ENCODE peak calls at places on chromosome 1, in four cellular contexts. One of them, this sample, is unnamed.

GRCh38 chr1:145918992-145919939 is 749 bp upstream of the PEX11B start:
- DNase-seq in GM20000: peak
- DNase-seq in nephron progenitor cell: peak
- DNase-seq in colonic mucosa: peak
- DNase-seq in this sample: no peak

GRCh38 chr1:71753746-71754145 is 528.6 kb downstream of the NEGR1 start:
- DNase-seq in GM20000: no peak
- DNase-seq in nephron progenitor cell: no peak
- DNase-seq in colonic mucosa: no peak
- DNase-seq in this sample: no peak

GRCh38 chr1:116518400-116518799 is 52.4 kb downstream of the CD58 start:
- DNase-seq in GM20000: no peak
- DNase-seq in nephron progenitor cell: no peak
- DNase-seq in colonic mucosa: no peak
- DNase-seq in this sample: no peak

GRCh38 chr1:65066379-65066765 is 81.6 kb upstream of the AK4 start:
- DNase-seq in GM20000: no peak
- DNase-seq in nephron progenitor cell: no peak
- DNase-seq in colonic mucosa: no peak
- DNase-seq in this sample: no peak

GRCh38 chr1:229410370-229410691 is 23.6 kb downstream of the ACTA1 start:
- DNase-seq in GM20000: no peak
- DNase-seq in nephron progenitor cell: no peak
- DNase-seq in colonic mucosa: no peak
- DNase-seq in this sample: no peak

GRCh38 chr1:87916965-87917364 is 588.3 kb downstream of the LMO4 start:
- DNase-seq in GM20000: no peak
- DNase-seq in nephron progenitor cell: no peak
- DNase-seq in colonic mucosa: no peak
- DNase-seq in this sample: no peak

GRCh38 chr1:204826970-204827369 is 43.7 kb upstream of the NFASC start:
- DNase-seq in GM20000: peak
- DNase-seq in nephron progenitor cell: peak
- DNase-seq in colonic mucosa: peak
- DNase-seq in this sample: no peak

GRCh38 chr1:55689800-55690199 is 474.6 kb upstream of the USP24 start:
- DNase-seq in GM20000: no peak
- DNase-seq in nephron progenitor cell: no peak
- DNase-seq in colonic mucosa: no peak
- DNase-seq in this sample: no peak

GRCh38 chr1:179807691-179808485 is 64.8 kb downstream of the FAM163A start:
- DNase-seq in GM20000: no peak
- DNase-seq in nephron progenitor cell: no peak
- DNase-seq in colonic mucosa: no peak
- DNase-seq in this sample: no peak

GRCh38 chr1:53860967-53861411 is 22.9 kb upstream of the NDC1 start:
- DNase-seq in GM20000: peak
- DNase-seq in nephron progenitor cell: peak
- DNase-seq in colonic mucosa: peak
- DNase-seq in this sample: no peak

GRCh38 chr1:94067196-94067595 is 53.8 kb downstream of the ABCA4 start:
- DNase-seq in GM20000: no peak
- DNase-seq in nephron progenitor cell: no peak
- DNase-seq in colonic mucosa: no peak
- DNase-seq in this sample: no peak

GRCh38 chr1:57017717-57018116 is 51.9 kb upstream of the C8B start:
- DNase-seq in GM20000: peak
- DNase-seq in nephron progenitor cell: no peak
- DNase-seq in colonic mucosa: no peak
- DNase-seq in this sample: no peak

GRCh38 chr1:229410692-229411433 is 23.0 kb downstream of the ACTA1 start:
- DNase-seq in GM20000: no peak
- DNase-seq in nephron progenitor cell: no peak
- DNase-seq in colonic mucosa: no peak
- DNase-seq in this sample: no peak

GRCh38 chr1:76713535-76713934 is 153.7 kb upstream of the ST6GALNAC5 start:
- DNase-seq in GM20000: no peak
- DNase-seq in nephron progenitor cell: no peak
- DNase-seq in colonic mucosa: no peak
- DNase-seq in this sample: no peak

GRCh38 chr1:57422271-57423134 is 1.4 kb downstream of the DAB1 start:
- DNase-seq in GM20000: no peak
- DNase-seq in nephron progenitor cell: peak
- DNase-seq in colonic mucosa: no peak
- DNase-seq in this sample: peak

GRCh38 chr1:101181930-101182329 is 54.9 kb upstream of the S1PR1 start:
- DNase-seq in GM20000: no peak
- DNase-seq in nephron progenitor cell: no peak
- DNase-seq in colonic mucosa: no peak
- DNase-seq in this sample: no peak

GRCh38 chr1:159923203-159924024 is 1.9 kb downstream of the TAGLN2 start:
- DNase-seq in GM20000: peak
- DNase-seq in nephron progenitor cell: peak
- DNase-seq in colonic mucosa: peak
- DNase-seq in this sample: no peak

GRCh38 chr1:177471244-177471643 is 300.5 kb downstream of the BRINP2 start:
- DNase-seq in GM20000: no peak
- DNase-seq in nephron progenitor cell: no peak
- DNase-seq in colonic mucosa: no peak
- DNase-seq in this sample: no peak

GRCh38 chr1:48471603-48472576 is at the start of gene SPATA6:
- DNase-seq in GM20000: peak
- DNase-seq in nephron progenitor cell: peak
- DNase-seq in colonic mucosa: peak
- DNase-seq in this sample: peak

GRCh38 chr1:102858695-102859094 is 249.6 kb downstream of the COL11A1 start:
- DNase-seq in GM20000: no peak
- DNase-seq in nephron progenitor cell: no peak
- DNase-seq in colonic mucosa: no peak
- DNase-seq in this sample: no peak

GRCh38 chr1:117318456-117318855 is 48.8 kb upstream of the MAN1A2 start:
- DNase-seq in GM20000: no peak
- DNase-seq in nephron progenitor cell: no peak
- DNase-seq in colonic mucosa: no peak
- DNase-seq in this sample: no peak

GRCh38 chr1:64934115-64934880 is 32.1 kb downstream of the JAK1 start:
- DNase-seq in GM20000: no peak
- DNase-seq in nephron progenitor cell: no peak
- DNase-seq in colonic mucosa: no peak
- DNase-seq in this sample: no peak

GRCh38 chr1:207987164-207987563 is 76.2 kb upstream of the CD34 start:
- DNase-seq in GM20000: no peak
- DNase-seq in nephron progenitor cell: no peak
- DNase-seq in colonic mucosa: no peak
- DNase-seq in this sample: no peak

GRCh38 chr1:190124068-190124467 is 353.6 kb downstream of the BRINP3 start:
- DNase-seq in GM20000: no peak
- DNase-seq in nephron progenitor cell: no peak
- DNase-seq in colonic mucosa: no peak
- DNase-seq in this sample: no peak

GRCh38 chr1:26994772-26995625 is 1.5 kb downstream of the TRNP1 start:
- DNase-seq in GM20000: no peak
- DNase-seq in nephron progenitor cell: no peak
- DNase-seq in colonic mucosa: no peak
- DNase-seq in this sample: no peak

GRCh38 chr1:182962554-182963115 is 9.7 kb upstream of the SHCBP1L start:
- DNase-seq in GM20000: peak
- DNase-seq in nephron progenitor cell: peak
- DNase-seq in colonic mucosa: peak
- DNase-seq in this sample: no peak

GRCh38 chr1:7585216-7585907 is 185.7 kb upstream of the VAMP3 start:
- DNase-seq in GM20000: no peak
- DNase-seq in nephron progenitor cell: peak
- DNase-seq in colonic mucosa: no peak
- DNase-seq in this sample: no peak

GRCh38 chr1:42765271-42765670 is 1.6 kb downstream of the P3H1 start:
- DNase-seq in GM20000: no peak
- DNase-seq in nephron progenitor cell: no peak
- DNase-seq in colonic mucosa: no peak
- DNase-seq in this sample: no peak

GRCh38 chr1:212641956-212642355 is 33.4 kb downstream of the ATF3 start:
- DNase-seq in GM20000: no peak
- DNase-seq in nephron progenitor cell: no peak
- DNase-seq in colonic mucosa: no peak
- DNase-seq in this sample: no peak

GRCh38 chr1:158864595-158864994 is 33.4 kb downstream of the MNDA start:
- DNase-seq in GM20000: no peak
- DNase-seq in nephron progenitor cell: no peak
- DNase-seq in colonic mucosa: no peak
- DNase-seq in this sample: no peak

GRCh38 chr1:110200190-110200589 is 9.9 kb upstream of the KCNC4 start:
- DNase-seq in GM20000: no peak
- DNase-seq in nephron progenitor cell: no peak
- DNase-seq in colonic mucosa: no peak
- DNase-seq in this sample: no peak

GRCh38 chr1:24384251-24385090 is 29.1 kb downstream of the STPG1 start:
- DNase-seq in GM20000: peak
- DNase-seq in nephron progenitor cell: no peak
- DNase-seq in colonic mucosa: peak
- DNase-seq in this sample: no peak

GRCh38 chr1:24386931-24387330 is 26.7 kb downstream of the STPG1 start:
- DNase-seq in GM20000: no peak
- DNase-seq in nephron progenitor cell: no peak
- DNase-seq in colonic mucosa: peak
- DNase-seq in this sample: no peak

GRCh38 chr1:24386241-24386640 is 27.3 kb downstream of the STPG1 start:
- DNase-seq in GM20000: no peak
- DNase-seq in nephron progenitor cell: no peak
- DNase-seq in colonic mucosa: peak
- DNase-seq in this sample: no peak

GRCh38 chr1:24383381-24383940 is 30.1 kb downstream of the STPG1 start:
- DNase-seq in GM20000: no peak
- DNase-seq in nephron progenitor cell: no peak
- DNase-seq in colonic mucosa: no peak
- DNase-seq in this sample: no peak

DNA sequence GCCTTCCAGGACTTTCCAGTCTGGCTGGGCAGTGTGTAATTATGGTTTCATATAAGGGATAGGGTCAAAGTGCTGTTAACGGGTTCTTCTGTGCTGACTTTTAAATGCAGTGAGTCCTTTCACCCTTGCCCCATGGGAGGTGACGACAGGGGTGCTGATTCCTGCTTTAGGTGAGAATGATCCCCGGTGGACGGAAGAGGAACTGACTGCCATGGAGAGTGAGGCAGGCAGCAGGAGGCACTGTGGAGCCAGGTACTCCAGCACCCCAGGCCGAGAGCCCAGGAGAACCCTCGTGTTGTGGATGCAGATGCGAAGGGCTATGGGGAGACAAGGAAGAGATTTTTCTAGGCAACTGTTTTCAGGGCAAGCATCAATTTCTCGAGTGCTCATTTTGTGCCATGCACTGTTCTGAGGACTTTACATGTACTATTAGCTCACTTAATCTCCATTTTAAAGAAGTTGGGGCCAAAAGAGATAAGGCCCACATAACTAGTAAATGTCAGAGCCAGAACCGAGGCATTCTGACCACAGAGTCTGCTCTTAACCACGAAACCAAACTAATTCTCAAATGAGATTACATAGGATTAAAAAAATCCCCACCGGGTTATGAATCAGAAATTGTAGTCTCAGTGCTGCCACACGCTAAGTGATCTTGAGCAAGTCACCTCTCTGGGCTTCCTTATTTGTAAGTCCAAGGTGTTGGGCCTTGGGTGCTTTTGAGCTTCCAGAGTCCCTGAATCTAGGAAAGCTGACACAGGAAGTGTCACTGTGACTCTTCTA is 28.2 kb downstream of the STPG1 start:
- DNase-seq in GM20000: no peak
- DNase-seq in nephron progenitor cell: no peak
- DNase-seq in colonic mucosa: peak
- DNase-seq in this sample: no peak
- TF ChIP-seq CTCF in GM20000: peak
- TF ChIP-seq CTCF in nephron progenitor cell: peak
- TF ChIP-seq CTCF in colonic mucosa: peak
- TF ChIP-seq CTCF in this sample: peak

GRCh38 chr1:22275211-22275610 is 132.3 kb upstream of the WNT4 start:
- DNase-seq in GM20000: no peak
- DNase-seq in nephron progenitor cell: no peak
- DNase-seq in colonic mucosa: no peak
- DNase-seq in this sample: no peak

GRCh38 chr1:22277662-22278061 is 134.8 kb upstream of the WNT4 start:
- DNase-seq in GM20000: no peak
- DNase-seq in nephron progenitor cell: no peak
- DNase-seq in colonic mucosa: no peak
- DNase-seq in this sample: no peak

GRCh38 chr1:22276396-22276748 is 133.5 kb upstream of the WNT4 start:
- DNase-seq in GM20000: no peak
- DNase-seq in nephron progenitor cell: no peak
- DNase-seq in colonic mucosa: no peak
- DNase-seq in this sample: no peak

GRCh38 chr1:22273686-22274681 is 131.1 kb upstream of the WNT4 start:
- DNase-seq in GM20000: no peak
- DNase-seq in nephron progenitor cell: no peak
- DNase-seq in colonic mucosa: no peak
- DNase-seq in this sample: no peak

DNA sequence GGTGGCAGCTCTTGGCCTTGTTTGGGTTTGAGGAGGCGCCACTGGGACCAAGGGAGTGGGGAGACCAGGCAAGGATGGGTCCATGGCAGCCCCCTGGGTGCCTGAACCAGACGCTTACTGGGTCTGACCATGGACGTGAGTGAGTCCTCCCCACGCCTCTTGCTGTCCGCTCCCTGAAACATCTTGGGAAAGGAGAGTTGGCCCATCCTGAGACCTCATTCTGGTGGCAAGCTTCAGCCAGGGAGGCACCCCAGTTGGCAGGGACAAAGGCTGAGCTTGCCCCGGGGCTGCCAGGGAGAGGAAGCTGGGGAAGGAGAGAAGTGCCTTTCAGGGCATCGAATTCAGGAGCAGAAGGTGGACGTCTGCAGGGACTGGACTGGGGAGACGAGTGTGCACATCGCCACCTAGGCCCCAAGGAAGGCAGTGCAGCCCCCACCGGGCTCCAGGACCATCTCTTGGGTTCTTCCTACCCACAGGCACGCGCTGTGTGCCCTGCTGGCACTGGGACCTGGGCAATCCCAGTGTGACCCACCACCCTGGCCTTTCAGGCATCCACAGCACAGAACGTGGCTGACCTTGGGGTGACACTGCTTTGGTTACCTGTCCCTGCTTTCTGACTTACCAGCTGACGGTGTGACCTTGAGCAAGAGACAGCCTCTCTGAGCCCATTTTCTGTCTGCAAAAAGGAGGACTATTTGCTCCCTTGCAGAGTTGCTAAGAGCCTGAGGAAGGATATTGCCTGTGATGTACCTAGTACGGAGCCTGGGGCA is 132.9 kb upstream of the WNT4 start:
- DNase-seq in GM20000: peak
- DNase-seq in nephron progenitor cell: peak
- DNase-seq in colonic mucosa: peak
- DNase-seq in this sample: no peak
- TF ChIP-seq CTCF in GM20000: peak
- TF ChIP-seq CTCF in nephron progenitor cell: peak
- TF ChIP-seq CTCF in colonic mucosa: peak
- TF ChIP-seq CTCF in this sample: peak

GRCh38 chr1:156618853-156619581 is at the start of gene HAPLN2:
- DNase-seq in GM20000: no peak
- DNase-seq in nephron progenitor cell: peak
- DNase-seq in colonic mucosa: no peak
- DNase-seq in this sample: no peak
- TF ChIP-seq CTCF in GM20000: peak
- TF ChIP-seq CTCF in nephron progenitor cell: peak
- TF ChIP-seq CTCF in colonic mucosa: no peak
- TF ChIP-seq CTCF in this sample: peak

GRCh38 chr1:164704954-164705353 is 146.0 kb downstream of the PBX1 start:
- DNase-seq in GM20000: no peak
- DNase-seq in nephron progenitor cell: no peak
- DNase-seq in colonic mucosa: no peak
- DNase-seq in this sample: no peak
- TF ChIP-seq CTCF in GM20000: no peak
- TF ChIP-seq CTCF in nephron progenitor cell: peak
- TF ChIP-seq CTCF in colonic mucosa: no peak
- TF ChIP-seq CTCF in this sample: peak